ENCODE peak calls at places on chromosomes 11 and 22, in seven cellular contexts. One of them, this sample, is unnamed.

GRCh38 chr11:76419896-76420295 is 24.9 kb upstream of the EMSY start:
- DNase-seq in SW 1271: no peak
- DNase-seq in GM19239: peak
- DNase-seq in HTR-8/SVneo: peak
- DNase-seq in globus pallidus: no peak
- DNase-seq in Ammon's horn: no peak
- DNase-seq in mucosa of gallbladder: no peak
- DNase-seq in this sample: no peak

GRCh38 chr11:67271548-67272284 is 5.4 kb downstream of the GRK2 start:
- DNase-seq in SW 1271: no peak
- DNase-seq in Ammon's horn: no peak
- DNase-seq in globus pallidus: no peak
- DNase-seq in GM19239: no peak
- DNase-seq in HTR-8/SVneo: no peak
- DNase-seq in mucosa of gallbladder: no peak
- DNase-seq in this sample: peak

GRCh38 chr22:38214248-38215056 is 12.7 kb downstream of the MAFF start:
- DNase-seq in SW 1271: no peak
- DNase-seq in HTR-8/SVneo: no peak
- DNase-seq in mucosa of gallbladder: peak
- DNase-seq in globus pallidus: peak
- DNase-seq in Ammon's horn: peak
- DNase-seq in GM19239: no peak
- DNase-seq in this sample: no peak

GRCh38 chr11:2901854-2902783 is 16.5 kb upstream of the CDKN1C start:
- DNase-seq in GM19239: peak
- DNase-seq in SW 1271: peak
- DNase-seq in Ammon's horn: peak
- DNase-seq in globus pallidus: peak
- DNase-seq in mucosa of gallbladder: peak
- DNase-seq in HTR-8/SVneo: peak
- DNase-seq in this sample: peak

GRCh38 chr11:86446163-86446923 is 71.7 kb downstream of the CCDC81 start:
- DNase-seq in HTR-8/SVneo: no peak
- DNase-seq in GM19239: no peak
- DNase-seq in SW 1271: no peak
- DNase-seq in mucosa of gallbladder: no peak
- DNase-seq in globus pallidus: no peak
- DNase-seq in Ammon's horn: no peak
- DNase-seq in this sample: no peak

GRCh38 chr22:36563898-36564297 is 34.9 kb upstream of the EIF3D start:
- DNase-seq in Ammon's horn: no peak
- DNase-seq in GM19239: no peak
- DNase-seq in mucosa of gallbladder: no peak
- DNase-seq in HTR-8/SVneo: no peak
- DNase-seq in SW 1271: no peak
- DNase-seq in globus pallidus: no peak
- DNase-seq in this sample: no peak

GRCh38 chr11:128859563-128860441 is 7.3 kb downstream of the KCNJ1 start:
- DNase-seq in HTR-8/SVneo: no peak
- DNase-seq in SW 1271: no peak
- DNase-seq in mucosa of gallbladder: peak
- DNase-seq in GM19239: peak
- DNase-seq in Ammon's horn: peak
- DNase-seq in globus pallidus: peak
- DNase-seq in this sample: peak

GRCh38 chr11:111549869-111550203 is 9.3 kb downstream of the LAYN start:
- DNase-seq in globus pallidus: no peak
- DNase-seq in HTR-8/SVneo: no peak
- DNase-seq in SW 1271: no peak
- DNase-seq in GM19239: no peak
- DNase-seq in Ammon's horn: no peak
- DNase-seq in mucosa of gallbladder: no peak
- DNase-seq in this sample: peak

GRCh38 chr22:45544588-45545170 is 42.0 kb downstream of the FBLN1 start:
- DNase-seq in HTR-8/SVneo: no peak
- DNase-seq in mucosa of gallbladder: no peak
- DNase-seq in globus pallidus: no peak
- DNase-seq in SW 1271: no peak
- DNase-seq in GM19239: no peak
- DNase-seq in Ammon's horn: no peak
- DNase-seq in this sample: no peak

GRCh38 chr11:116598556-116598955 is 174.2 kb downstream of the BUD13 start:
- DNase-seq in GM19239: no peak
- DNase-seq in globus pallidus: no peak
- DNase-seq in mucosa of gallbladder: no peak
- DNase-seq in Ammon's horn: no peak
- DNase-seq in SW 1271: no peak
- DNase-seq in HTR-8/SVneo: no peak
- DNase-seq in this sample: no peak

GRCh38 chr11:120834686-120835225 is 189.1 kb upstream of the TBCEL start:
- DNase-seq in GM19239: no peak
- DNase-seq in HTR-8/SVneo: no peak
- DNase-seq in mucosa of gallbladder: no peak
- DNase-seq in globus pallidus: no peak
- DNase-seq in Ammon's horn: no peak
- DNase-seq in SW 1271: no peak
- DNase-seq in this sample: no peak

GRCh38 chr11:106770489-106771100 is 247.7 kb downstream of the GUCY1A2 start:
- DNase-seq in globus pallidus: no peak
- DNase-seq in SW 1271: no peak
- DNase-seq in GM19239: no peak
- DNase-seq in Ammon's horn: no peak
- DNase-seq in HTR-8/SVneo: no peak
- DNase-seq in mucosa of gallbladder: no peak
- DNase-seq in this sample: no peak

GRCh38 chr11:9787981-9788521 is 124.2 kb downstream of the SWAP70 start:
- DNase-seq in HTR-8/SVneo: peak
- DNase-seq in SW 1271: no peak
- DNase-seq in GM19239: no peak
- DNase-seq in Ammon's horn: peak
- DNase-seq in mucosa of gallbladder: peak
- DNase-seq in globus pallidus: peak
- DNase-seq in this sample: no peak

GRCh38 chr22:36220457-36220921 is 18.8 kb downstream of the APOL2 start:
- DNase-seq in Ammon's horn: peak
- DNase-seq in GM19239: no peak
- DNase-seq in HTR-8/SVneo: no peak
- DNase-seq in SW 1271: no peak
- DNase-seq in mucosa of gallbladder: peak
- DNase-seq in globus pallidus: no peak
- DNase-seq in this sample: peak

GRCh38 chr22:19631899-19632670 is 82.2 kb upstream of the SEPTIN5 start:
- DNase-seq in mucosa of gallbladder: no peak
- DNase-seq in globus pallidus: no peak
- DNase-seq in SW 1271: peak
- DNase-seq in HTR-8/SVneo: peak
- DNase-seq in GM19239: no peak
- DNase-seq in Ammon's horn: no peak
- DNase-seq in this sample: no peak

GRCh38 chr11:112498701-112499100 is 238.0 kb upstream of the PLET1 start:
- DNase-seq in mucosa of gallbladder: no peak
- DNase-seq in Ammon's horn: no peak
- DNase-seq in GM19239: no peak
- DNase-seq in HTR-8/SVneo: no peak
- DNase-seq in SW 1271: no peak
- DNase-seq in globus pallidus: no peak
- DNase-seq in this sample: no peak

GRCh38 chr22:44366372-44367310 is 53.9 kb upstream of the SHISAL1 start:
- DNase-seq in Ammon's horn: no peak
- DNase-seq in GM19239: no peak
- DNase-seq in HTR-8/SVneo: no peak
- DNase-seq in globus pallidus: no peak
- DNase-seq in mucosa of gallbladder: no peak
- DNase-seq in SW 1271: no peak
- DNase-seq in this sample: no peak

This sample was measured in G401.